ENCODE peak calls at places on chromosomes 3 and 15, in ten cellular contexts. W is ovary, D is GM10248, K is mesenteric fat pad, A is fibroblast of mammary gland, R is SK-N-MC, G is NCI-H1694 treated with DMSO at 0.1 percent for 48 hours, I is NT2/D1, F is epithelial cell of prostate, P is H54. M is an unnamed sample.

GRCh38 chr3:148902173-148902791 is 37.2 kb downstream of the CPA3 start:
- DNase-seq in D (no peak), P (no peak), K (no peak), G (no peak), I (no peak), F (no peak), W (no peak), A (peak), R (peak), M (no peak)

GRCh38 chr15:93278006-93278405 is 189.0 kb upstream of the RGMA start:
- DNase-seq in I (no peak), K (no peak), R (no peak), D (no peak), F (no peak), A (no peak), P (no peak), W (no peak), G (no peak), M (no peak)

GRCh38 chr3:160667452-160667851 is 9.5 kb upstream of the ARL14 start:
- DNase-seq in F (no peak), P (peak), K (no peak), R (no peak), I (no peak), G (no peak), D (no peak), W (no peak), A (peak), M (no peak)

GRCh38 chr3:23760325-23760724 is 45.4 kb upstream of the UBE2E1 start:
- DNase-seq in R (no peak), K (no peak), A (no peak), F (no peak), G (no peak), W (no peak), I (no peak), D (no peak), P (no peak), M (no peak)

GRCh38 chr3:71728632-71729342 is 3.6 kb upstream of the EIF4E3 start:
- DNase-seq in D (no peak), A (no peak), W (no peak), P (no peak), G (peak), F (no peak), K (no peak), I (peak), R (no peak), M (no peak)

GRCh38 chr15:38512901-38513300 is 51.7 kb downstream of the RASGRP1 start:
- DNase-seq in G (no peak), R (no peak), A (no peak), W (no peak), D (no peak), F (no peak), P (no peak), K (no peak), I (no peak), M (no peak)

GRCh38 chr3:97910931-97911351 is 61.3 kb downstream of the RIOX2 start:
- DNase-seq in K (no peak), G (no peak), I (no peak), F (no peak), P (no peak), D (peak), R (no peak), A (no peak), W (no peak), M (no peak)

GRCh38 chr15:77974416-77975331 is 102.8 kb downstream of the TBC1D2B start:
- DNase-seq in G (no peak), D (no peak), A (no peak), F (no peak), K (no peak), W (peak), I (no peak), R (no peak), P (no peak), M (no peak)

GRCh38 chr15:85354432-85354831 is 26.0 kb upstream of the AKAP13 start:
- DNase-seq in K (no peak), W (no peak), P (no peak), D (no peak), A (no peak), R (no peak), I (no peak), F (no peak), G (no peak), M (no peak)

GRCh38 chr3:185764168-185764988 is 60.5 kb downstream of the IGF2BP2 start:
- DNase-seq in G (no peak), K (no peak), R (no peak), W (no peak), D (no peak), A (peak), I (no peak), P (no peak), F (no peak), M (no peak)

M was measured in HuH-7.